ENCODE peak calls at places on chromosome 4, in ten cellular contexts. A is occipital lobe; F is tibial nerve; Z is activated CD8-positive, alpha-beta T cell treated with anti-CD3 and anti-CD28 coated beads for 36 hours; J is EL; G is GM23248; V is A549; N is left lung; X is activated CD4-positive, alpha-beta T cell treated with anti-CD3 and anti-CD28 coated beads, Interleukin-2, amount 50 U/mL, for 1 hour; B is kidney. U is an unnamed sample.

GRCh38 chr4:4578981-4579380 is 37.1 kb upstream of the STX18 start:
- DNase-seq in X (no peak), A (no peak), V (no peak), F (no peak), J (no peak), G (no peak), N (no peak), Z (no peak), B (no peak), U (no peak)

GRCh38 chr4:186392017-186392416 is 126.0 kb downstream of the F11 start:
- DNase-seq in B (no peak), V (no peak), N (peak; percentile 22), A (no peak), G (no peak), Z (no peak), X (no peak), F (no peak), J (no peak), U (no peak)

GRCh38 chr4:158384407-158384806 is 137.3 kb upstream of the RXFP1 start:
- DNase-seq in B (no peak), J (no peak), X (no peak), G (no peak), N (no peak), F (no peak), Z (no peak), A (no peak), V (no peak), U (no peak)

GRCh38 chr4:138223191-138223910 is 18.8 kb downstream of the SLC7A11 start:
- DNase-seq in A (no peak), J (no peak), X (no peak), B (no peak), N (no peak), G (no peak), F (no peak), V (peak; percentile 53), Z (no peak), U (no peak)

GRCh38 chr4:172962564-172963353 is 205.9 kb upstream of the GALNT7 start:
- DNase-seq in Z (no peak), F (no peak), N (no peak), G (peak; percentile 13), A (peak; percentile 31), J (peak; percentile 34), X (no peak), V (peak; percentile 78), B (no peak), U (no peak)

GRCh38 chr4:5708171-5708828 is at the start of gene EVC2:
- DNase-seq in B (peak; percentile 92), Z (peak; percentile 52), X (peak; percentile 5), V (peak; percentile 27), G (peak; percentile 87), F (peak; percentile 53), N (peak; percentile 88), J (peak; percentile 71), A (no peak), U (peak; percentile 86)

GRCh38 chr4:962231-963208 is 10.8 kb downstream of the DGKQ start:
- DNase-seq in F (no peak), Z (no peak), G (no peak), N (peak; percentile 80), J (no peak), X (no peak), A (no peak), B (peak; percentile 76), V (no peak), U (no peak)

GRCh38 chr4:141713771-141714445 is 77.5 kb downstream of the IL15 start:
- DNase-seq in B (no peak), V (peak; percentile 18), G (peak; percentile 58), J (peak; percentile 78), X (no peak), A (no peak), F (no peak), Z (no peak), N (no peak), U (no peak)

GRCh38 chr4:6869944-6870343 is 39.7 kb upstream of the TBC1D14 start:
- DNase-seq in A (no peak), N (no peak), V (no peak), J (no peak), G (no peak), F (no peak), X (no peak), Z (no peak), B (no peak), U (no peak)

GRCh38 chr4:94500696-94501095 is 49.0 kb downstream of the PDLIM5 start:
- DNase-seq in V (no peak), J (no peak), X (no peak), B (no peak), N (no peak), F (no peak), Z (no peak), G (no peak), A (no peak), U (no peak)

GRCh38 chr4:163404080-163404479 is 60.4 kb downstream of the NPY5R start:
- DNase-seq in B (no peak), Z (no peak), A (no peak), V (no peak), J (no peak), X (no peak), F (no peak), G (no peak), N (no peak), U (no peak)

GRCh38 chr4:93731448-93731847 is 97.1 kb upstream of the ATOH1 start:
- DNase-seq in Z (no peak), A (no peak), F (no peak), V (no peak), G (peak; percentile 35), J (peak; percentile 1), X (no peak), B (no peak), N (no peak), U (no peak)

GRCh38 chr4:39134674-39135073 is 47.7 kb upstream of the WDR19 start:
- DNase-seq in G (peak; percentile 9), N (no peak), J (no peak), B (no peak), X (no peak), F (no peak), A (no peak), Z (no peak), V (no peak), U (no peak)

GRCh38 chr4:150037251-150037856 is 40.9 kb upstream of the DCLK2 start:
- DNase-seq in Z (no peak), X (no peak), V (no peak), B (no peak), A (no peak), G (no peak), J (no peak), N (no peak), F (no peak), U (no peak)

GRCh38 chr4:156734965-156735895 is 236.4 kb downstream of the PDGFC start:
- DNase-seq in A (no peak), N (no peak), Z (no peak), J (peak; percentile 58), V (no peak), F (no peak), G (peak; percentile 44), B (no peak), X (no peak), U (no peak)

GRCh38 chr4:78846258-78846657 is 70.1 kb downstream of the BMP2K start:
- DNase-seq in Z (no peak), F (no peak), A (no peak), B (no peak), V (no peak), G (peak; percentile 4), X (no peak), J (no peak), N (no peak), U (no peak)

GRCh38 chr4:77156912-77157858 is at the start of gene CCNG2:
- DNase-seq in F (peak; percentile 90), J (peak; percentile 38), B (peak; percentile 96), A (peak; percentile 90), V (peak; percentile 26), G (peak; percentile 96), N (peak; percentile 89), Z (peak; percentile 91), X (peak; percentile 78), U (peak; percentile 53)

GRCh38 chr4:65604515-65604914 is 65.8 kb downstream of the EPHA5 start:
- DNase-seq in G (no peak), X (no peak), F (no peak), N (no peak), V (no peak), J (no peak), Z (no peak), A (no peak), B (no peak), U (no peak)

GRCh38 chr4:177155454-177155853 is 154.2 kb upstream of the NEIL3 start:
- DNase-seq in J (no peak), N (no peak), B (no peak), G (no peak), Z (no peak), X (no peak), V (peak; percentile 15), A (no peak), F (no peak), U (no peak)

GRCh38 chr4:102535398-102536082 is 34.4 kb downstream of the NFKB1 start:
- DNase-seq in B (no peak), Z (no peak), G (peak; percentile 70), V (no peak), A (no peak), X (no peak), F (no peak), N (no peak), J (peak; percentile 67), U (no peak)

GRCh38 chr4:128825226-128825625 is 15.7 kb downstream of the JADE1 start:
- DNase-seq in N (no peak), B (no peak), G (peak; percentile 17), X (no peak), J (peak; percentile 55), Z (no peak), A (no peak), F (no peak), V (peak; percentile 83), U (no peak)

GRCh38 chr4:158741622-158742021 is 18.4 kb upstream of the PPID start:
- DNase-seq in J (no peak), X (no peak), A (no peak), V (no peak), G (no peak), F (no peak), N (no peak), B (no peak), Z (no peak), U (no peak)

GRCh38 chr4:118032691-118033090 is 1.6 kb upstream of the NDST3 start:
- DNase-seq in V (peak; percentile 3), A (peak; percentile 4), G (no peak), J (no peak), Z (no peak), F (no peak), N (no peak), X (no peak), B (no peak), U (no peak)